ENCODE peak calls at places on chromosome 16, in six cellular contexts. X is MM.1S, J is K562, K is neural progenitor cell, P is A673, N is fibroblast of lung. A is an unnamed sample.

GRCh38 chr16:89037261-89038152 is 56.1 kb upstream of the ACSF3 start:
- DNase-seq in X (peak; percentile 16), J (peak; percentile 81), K (peak; percentile 91), P (peak; percentile 54), N (peak; percentile 17), A (peak; percentile 81)

GRCh38 chr16:89193021-89193575 is 7.2 kb downstream of the SLC22A31 start:
- DNase-seq in X (peak; percentile 24), J (peak; percentile 96), K (peak; percentile 63), P (peak; percentile 90), N (peak; percentile 91), A (peak; percentile 94)

GRCh38 chr16:67240506-67240905 is 6.8 kb downstream of the FHOD1 start:
- DNase-seq in X (no peak), J (no peak), K (no peak), P (no peak), N (peak; percentile 59), A (no peak)

GRCh38 chr16:75385507-75386152 is 47.7 kb downstream of the CFDP1 start:
- DNase-seq in X (peak; percentile 34), J (peak; percentile 39), K (peak; percentile 66), P (peak; percentile 85), N (peak; percentile 80), A (peak; percentile 79)

GRCh38 chr16:49701867-49702494 is 153.9 kb downstream of the ZNF423 start:
- DNase-seq in X (no peak), J (no peak), K (peak; percentile 90), P (peak; percentile 99), N (peak; percentile 43), A (peak; percentile 83)

GRCh38 chr16:23380501-23380951 is 72.5 kb downstream of the COG7 start:
- DNase-seq in X (no peak), J (no peak), K (no peak), P (no peak), N (no peak), A (no peak)

GRCh38 chr16:5415123-5415522 is 317.5 kb upstream of the EEF2KMT start:
- DNase-seq in X (no peak), J (no peak), K (peak; percentile 37), P (no peak), N (no peak), A (peak; percentile 71)

GRCh38 chr16:66432429-66432828 is 5.3 kb downstream of the BEAN1 start:
- DNase-seq in X (no peak), J (no peak), K (no peak), P (no peak), N (no peak), A (no peak)

GRCh38 chr16:1745900-1746692 is 25.2 kb downstream of the NME3 start:
- DNase-seq in X (no peak), J (no peak), K (no peak), P (peak; percentile 38), N (peak; percentile 98), A (peak; percentile 31)

GRCh38 chr16:52561910-52562741 is 15.2 kb upstream of the TOX3 start:
- DNase-seq in X (no peak), J (no peak), K (no peak), P (no peak), N (no peak), A (no peak)

GRCh38 chr16:50314665-50315064 is 48.3 kb downstream of the ADCY7 start:
- DNase-seq in X (no peak), J (no peak), K (no peak), P (no peak), N (no peak), A (no peak)

GRCh38 chr16:53541326-53541725 is 38.3 kb upstream of the AKTIP start:
- DNase-seq in X (no peak), J (no peak), K (no peak), P (peak; percentile 15), N (peak; percentile 45), A (no peak)

GRCh38 chr16:6076631-6077030 is 979.0 kb upstream of the EEF2KMT start:
- DNase-seq in X (no peak), J (no peak), K (no peak), P (no peak), N (no peak), A (no peak)

GRCh38 chr16:85665929-85666328 is 22.8 kb downstream of the GINS2 start:
- DNase-seq in X (no peak), J (no peak), K (no peak), P (no peak), N (no peak), A (no peak)

GRCh38 chr16:56451753-56452689 is 667 bp downstream of the OGFOD1 start:
- DNase-seq in X (peak; percentile 17), J (peak; percentile 23), K (peak; percentile 78), P (peak; percentile 57), N (peak; percentile 45), A (peak; percentile 66)

GRCh38 chr16:27595993-27596392 is 46.0 kb downstream of the KATNIP start:
- DNase-seq in X (no peak), J (no peak), K (no peak), P (no peak), N (peak; percentile 43), A (no peak)

GRCh38 chr16:16828913-16829398 is 450.0 kb downstream of the NPIPA7 start:
- DNase-seq in X (no peak), J (peak; percentile 18), K (peak; percentile 15), P (no peak), N (no peak), A (peak; percentile 37)
- TF ChIP-seq EZH2 in X (no peak), J (no peak), K (no peak), P (no peak), N (no peak), A (no peak)

DNA sequence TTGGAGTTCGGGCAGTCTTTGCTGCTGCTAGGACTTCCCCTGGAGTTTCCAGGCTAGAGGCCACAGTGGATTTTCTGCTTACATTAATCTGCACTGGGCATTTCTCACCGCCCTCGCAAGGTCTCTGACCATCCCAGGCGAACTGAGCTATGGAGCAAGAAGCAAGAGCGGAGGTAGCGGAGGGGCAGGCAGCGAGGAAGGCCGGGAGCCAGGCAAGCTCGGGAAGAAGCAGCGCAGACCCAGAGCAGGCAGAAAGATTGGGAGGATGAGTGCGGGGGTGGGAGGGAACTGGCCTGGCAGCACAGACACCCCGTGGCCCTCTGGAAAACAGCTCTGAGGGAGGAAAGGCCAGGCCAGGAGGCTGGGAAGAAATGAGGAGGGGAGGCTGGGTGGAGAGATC is 3.8 kb downstream of the COTL1 start:
- DNase-seq in X (no peak), J (no peak), K (no peak), P (no peak), N (no peak), A (no peak)
- H3K4me1 ChIP-seq in X (no peaks in the 10 kb centered on the region), J (peaks cover 31% of the 10 kb centered on the region), K (peaks cover 25% of the 10 kb centered on the region), P (peaks cover 25% of the 10 kb centered on the region), N (peaks cover 20% of the 10 kb centered on the region), A (peaks cover 12% of the 10 kb centered on the region)

GRCh38 chr16:24598777-24599437 is 59.5 kb downstream of the RBBP6 start:
- DNase-seq in X (no peak), J (no peak), K (no peak), P (no peak), N (no peak), A (no peak)
- TF ChIP-seq EZH2 in X (no peak), J (no peak), K (no peak), P (no peak), N (no peak), A (no peak)

GRCh38 chr16:11562941-11563340 is 23.8 kb downstream of the LITAF start:
- DNase-seq in X (no peak), J (no peak), K (no peak), P (no peak), N (no peak), A (no peak)

GRCh38 chr16:11565665-11566064 is 21.1 kb downstream of the LITAF start:
- DNase-seq in X (no peak), J (no peak), K (no peak), P (no peak), N (no peak), A (no peak)

GRCh38 chr16:11564046-11564926 is 22.4 kb downstream of the LITAF start:
- DNase-seq in X (no peak), J (no peak), K (no peak), P (no peak), N (no peak), A (no peak)

GRCh38 chr16:11563493-11564040 is 23.2 kb downstream of the LITAF start:
- DNase-seq in X (no peak), J (no peak), K (no peak), P (no peak), N (no peak), A (peak; percentile 32)

GRCh38 chr16:11566398-11566797 is 20.3 kb downstream of the LITAF start:
- DNase-seq in X (no peak), J (no peak), K (no peak), P (no peak), N (no peak), A (no peak)
- H3K4me1 ChIP-seq in X (no peaks in the 10 kb centered on the region), J (no peaks in the 10 kb centered on the region), K (peaks cover 8% of the 10 kb centered on the region), P (no peaks in the 10 kb centered on the region), N (peaks cover under 1% of the 10 kb centered on the region), A (peaks cover 31% of the 10 kb centered on the region)

GRCh38 chr16:3182608-3183444 is 5.2 kb upstream of the OR1F1 start:
- DNase-seq in X (no peak), J (peak; percentile 62), K (peak; percentile 73), P (peak; percentile 88), N (peak; percentile 51), A (peak; percentile 77)

GRCh38 chr16:3186946-3187690 is 886 bp upstream of the OR1F1 start:
- DNase-seq in X (no peak), J (no peak), K (no peak), P (no peak), N (no peak), A (no peak)

GRCh38 chr16:3179651-3180050 is 8.4 kb upstream of the OR1F1 start:
- DNase-seq in X (no peak), J (no peak), K (no peak), P (no peak), N (no peak), A (no peak)

GRCh38 chr16:3180445-3180878 is 7.5 kb upstream of the OR1F1 start:
- DNase-seq in X (no peak), J (no peak), K (no peak), P (peak; percentile 61), N (no peak), A (peak; percentile 77)

GRCh38 chr16:3183445-3184139 is 4.4 kb upstream of the OR1F1 start:
- DNase-seq in X (no peak), J (no peak), K (no peak), P (no peak), N (peak; percentile 28), A (no peak)
- TF ChIP-seq EZH2 in X (no peak), J (no peak), K (no peak), P (no peak), N (no peak), A (no peak)

GRCh38 chr16:17467923-17468540 is 2.7 kb downstream of the XYLT1 start:
- DNase-seq in X (peak; percentile 43), J (no peak), K (peak; percentile 84), P (peak; percentile 34), N (peak; percentile 62), A (peak; percentile 85)
- H3K4me1 ChIP-seq in X (peaks cover 18% of the 10 kb centered on the region), J (peaks cover 10% of the 10 kb centered on the region), K (peaks cover 20% of the 10 kb centered on the region), P (no peaks in the 10 kb centered on the region), N (peaks cover 17% of the 10 kb centered on the region), A (peaks cover 55% of the 10 kb centered on the region)

GRCh38 chr16:87603684-87604571 is 1.6 kb downstream of the JPH3 start:
- DNase-seq in X (no peak), J (no peak), K (peak; percentile 72), P (no peak), N (no peak), A (peak; percentile 70)
- TF ChIP-seq EZH2 in X (no peak), J (no peak), K (no peak), P (peak; percentile 81), N (peak; percentile 86), A (no peak)

A was measured in GM23338.